ENCODE peak calls at places on chromosomes 3 and 15, in eight cellular contexts. N, T, W, M, E, Y, K and A are unnamed samples.

GRCh38 chr3:187484547-187485325 is 116.6 kb downstream of the RTP4 start:
- DNase-seq in E (no peak), K (no peak), W (no peak), M (no peak), N (no peak), T (no peak), Y (no peak), A (no peak)

GRCh38 chr3:196969660-196970546 is 1.3 kb upstream of the PIGZ start:
- DNase-seq in Y (no peak), N (no peak), M (peak), W (no peak), K (peak), T (peak), E (peak), A (peak)

GRCh38 chr15:67038721-67039120 is 26.7 kb upstream of the SMAD3 start:
- DNase-seq in N (no peak), K (no peak), T (no peak), E (no peak), M (no peak), Y (no peak), W (no peak), A (no peak)

GRCh38 chr3:40035177-40035576 is 225.8 kb downstream of the MYRIP start:
- DNase-seq in K (no peak), W (no peak), T (no peak), M (no peak), Y (no peak), N (no peak), E (peak), A (no peak)

GRCh38 chr15:38398134-38398533 is 55.8 kb upstream of the FAM98B start:
- DNase-seq in W (no peak), M (no peak), Y (peak), E (peak), T (no peak), N (peak), K (no peak), A (no peak)

GRCh38 chr3:128496602-128497304 is 3.8 kb upstream of the GATA2 start:
- DNase-seq in K (no peak), Y (no peak), N (no peak), M (no peak), T (peak), W (no peak), E (peak), A (no peak)

GRCh38 chr15:77507911-77508310 is 87.2 kb downstream of the HMG20A start:
- DNase-seq in E (peak), W (no peak), K (no peak), N (no peak), M (no peak), T (no peak), Y (peak), A (peak)

GRCh38 chr15:101376615-101377395 is 81.8 kb upstream of the SNRPA1 start:
- DNase-seq in N (no peak), M (no peak), W (no peak), E (no peak), T (no peak), K (no peak), Y (no peak), A (no peak)

GRCh38 chr3:90052425-90052950 is 945.1 kb downstream of the EPHA3 start:
- DNase-seq in N (peak), Y (no peak), M (no peak), T (no peak), K (no peak), E (no peak), W (no peak), A (no peak)

GRCh38 chr15:36156855-36157521 is 422.4 kb upstream of the CDIN1 start:
- DNase-seq in W (peak), N (no peak), T (no peak), Y (no peak), K (no peak), M (no peak), E (peak), A (no peak)

GRCh38 chr15:100671858-100672543 is 69.6 kb downstream of the ASB7 start:
- DNase-seq in E (peak), T (peak), N (peak), Y (no peak), W (no peak), M (peak), K (no peak), A (peak)

GRCh38 chr3:194885766-194886165 is 200.1 kb downstream of the FAM43A start:
- DNase-seq in N (no peak), E (no peak), K (no peak), M (no peak), T (no peak), W (no peak), Y (no peak), A (no peak)

GRCh38 chr3:169811606-169812123 is 1.0 kb upstream of the LRRIQ4 start:
- DNase-seq in K (peak), Y (no peak), E (peak), T (no peak), W (peak), N (peak), M (no peak), A (no peak)

DNA sequence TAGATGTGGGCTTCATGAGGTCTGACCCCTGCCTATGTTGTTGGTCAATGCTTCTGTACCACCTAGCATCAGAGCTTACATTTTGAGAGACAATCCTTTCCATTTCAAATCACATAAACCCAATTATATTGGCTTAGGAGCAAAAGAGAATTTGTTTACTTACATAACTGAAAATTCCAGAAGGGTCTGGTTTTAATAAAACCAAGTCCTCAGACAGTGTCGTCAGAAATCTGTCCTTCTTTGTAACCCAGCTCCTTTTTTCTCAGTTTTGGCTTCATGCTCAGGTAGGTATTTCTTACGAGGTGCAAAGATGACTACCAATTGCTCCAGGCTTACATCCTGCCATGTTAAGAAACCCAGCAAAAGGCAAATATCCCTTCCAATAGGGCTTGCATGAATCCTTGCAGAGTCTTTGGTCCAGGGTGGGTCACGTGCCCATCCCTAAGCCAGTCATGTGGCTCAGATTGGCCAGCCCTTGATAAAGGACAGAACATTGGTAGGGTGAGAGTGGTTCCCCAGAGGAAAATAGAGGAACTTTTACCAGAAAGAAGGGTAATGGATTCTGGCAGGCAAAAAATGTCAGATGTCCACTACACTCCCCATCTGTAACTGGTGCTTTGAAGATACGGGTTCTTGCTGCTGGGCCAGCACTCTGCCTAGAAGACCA is 50.2 kb upstream of the VILL start:
- DNase-seq in N (no peak), Y (no peak), K (no peak), T (no peak), M (no peak), E (no peak), W (no peak), A (no peak)
- TF ChIP-seq CTCF in N (no peak), Y (no peak), K (no peak), T (no peak), M (no peak), E (no peak), W (no peak), A (no peak)

DNA sequence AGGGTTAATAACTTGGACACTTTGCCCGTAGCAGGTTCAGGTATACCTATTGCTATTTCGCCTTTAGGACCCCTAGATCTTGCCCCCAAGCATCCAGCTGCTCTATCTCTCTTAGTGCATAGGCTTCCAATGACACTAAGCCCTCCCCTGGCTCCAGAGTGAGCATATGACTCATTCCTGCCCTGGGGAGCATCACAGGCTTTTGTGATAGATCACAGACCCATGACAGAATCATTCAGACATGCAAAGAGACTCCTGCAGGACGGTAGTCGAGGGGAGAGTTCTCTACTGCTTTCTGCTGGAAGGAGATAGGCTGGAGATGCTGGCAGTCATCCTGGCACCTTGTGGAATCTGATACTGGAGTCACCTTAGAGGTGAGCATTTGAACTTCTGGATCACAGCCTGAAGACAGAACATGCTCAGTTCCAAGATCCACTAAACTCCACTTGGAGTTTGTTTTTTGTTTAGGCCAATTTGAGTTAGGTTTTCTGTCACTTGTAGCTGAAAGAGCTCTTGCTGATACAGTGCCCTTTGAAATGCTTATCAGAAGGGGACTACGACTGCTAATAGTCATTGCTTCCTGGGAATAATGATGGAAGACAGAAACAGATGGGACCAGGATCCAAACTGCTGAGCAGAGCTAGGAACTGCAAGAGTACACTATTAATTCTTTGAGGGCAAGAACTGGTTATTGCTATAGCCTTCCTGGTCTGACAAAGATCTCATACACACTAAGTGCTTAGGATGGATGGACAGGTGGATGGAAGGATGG is 11.0 kb downstream of the LYSMD2 start:
- DNase-seq in E (peak), W (peak), M (peak), Y (no peak), T (no peak), K (no peak), N (peak), A (peak)
- TF ChIP-seq CTCF in E (peak), W (no peak), M (no peak), Y (no peak), T (no peak), K (no peak), N (no peak), A (no peak)

DNA sequence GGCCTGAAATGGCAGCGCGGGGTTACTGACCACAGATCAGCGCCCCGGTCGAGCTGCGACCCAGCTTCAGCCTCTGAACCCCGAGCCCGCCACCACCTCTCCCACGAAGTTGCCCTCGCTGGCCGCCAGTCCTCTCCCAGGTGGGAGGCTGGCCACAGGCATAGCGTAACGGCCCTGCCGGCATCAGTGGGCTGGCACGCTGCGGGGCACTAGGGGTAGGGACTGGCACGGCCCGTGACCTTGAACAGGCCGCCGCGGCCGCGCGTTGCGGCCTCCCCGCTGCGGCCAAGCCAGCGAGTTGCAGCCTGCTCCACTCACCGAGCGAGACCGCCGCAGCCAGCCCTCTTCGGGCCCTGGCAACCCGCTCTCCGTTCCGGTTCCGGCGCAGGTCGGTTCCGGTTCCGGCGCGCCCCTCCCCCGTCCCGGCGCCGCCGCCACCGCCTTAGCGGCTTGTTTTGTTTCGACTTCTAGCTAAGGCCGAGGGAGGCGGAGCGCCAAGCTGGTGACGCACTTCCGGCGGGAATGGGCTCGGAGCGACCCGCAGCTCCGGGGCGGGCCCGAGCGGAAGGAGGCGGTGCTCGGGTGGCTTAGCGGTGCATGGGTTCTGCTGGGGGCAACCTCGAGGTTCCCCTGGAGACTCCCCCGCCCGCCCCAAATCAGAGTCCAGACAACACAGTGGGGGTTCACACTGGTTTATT is at the start of gene USP19:
- DNase-seq in Y (peak), T (peak), N (peak), M (peak), W (peak), E (peak), K (peak), A (peak)
- TF ChIP-seq CTCF in Y (peak), T (no peak), N (no peak), M (no peak), W (no peak), E (no peak), K (no peak), A (no peak)

DNA sequence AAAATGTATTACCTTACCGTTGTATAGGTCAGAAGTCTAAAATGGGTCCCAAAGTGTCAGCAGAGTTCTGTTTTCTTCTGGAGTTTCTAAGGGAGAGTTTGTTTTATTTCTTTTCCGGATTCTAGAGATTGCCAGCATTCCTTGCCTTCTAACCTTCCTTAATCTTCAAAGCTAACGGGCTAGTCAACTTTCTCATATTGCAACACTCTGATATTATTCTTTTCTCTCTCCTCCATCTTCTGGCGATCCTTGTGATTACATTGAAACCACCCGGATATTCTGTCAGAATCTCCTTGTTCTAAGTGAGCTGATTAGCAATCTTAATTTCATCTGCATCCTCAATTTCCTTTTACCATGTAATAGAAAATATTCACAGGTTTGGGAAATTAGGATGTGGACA is 36.2 kb upstream of the AADACL2 start:
- DNase-seq in Y (no peak), E (no peak), N (peak), T (no peak), M (no peak), W (no peak), K (no peak), A (no peak)
- TF ChIP-seq CTCF in Y (no peak), E (no peak), N (no peak), T (no peak), M (no peak), W (no peak), K (no peak), A (no peak)